ENCODE peak calls at places on chromosomes 13 and 19, in eight cellular contexts. One of them, this sample, is unnamed.
A peak's percentile ranks its signal among the peaks of the same experiment; 100 is the strongest.

GRCh38 chr13:94139393-94139995 is 340.0 kb downstream of the DCT start:
- DNase-seq in activated CD8-positive, alpha-beta T cell treated with anti-CD3 and anti-CD28 coated beads for 36 hours: no peak
- DNase-seq in fibroblast of mammary gland: no peak
- DNase-seq in OCI-LY7: no peak
- DNase-seq in uterus: no peak
- DNase-seq in upper lobe of right lung: no peak
- DNase-seq in breast epithelium: no peak
- DNase-seq in body of pancreas: no peak
- DNase-seq in this sample: peak; percentile 8

GRCh38 chr13:104057851-104058250 is 991.6 kb upstream of the SLC10A2 start:
- DNase-seq in activated CD8-positive, alpha-beta T cell treated with anti-CD3 and anti-CD28 coated beads for 36 hours: no peak
- DNase-seq in fibroblast of mammary gland: no peak
- DNase-seq in OCI-LY7: no peak
- DNase-seq in uterus: no peak
- DNase-seq in upper lobe of right lung: no peak
- DNase-seq in breast epithelium: no peak
- DNase-seq in body of pancreas: no peak
- DNase-seq in this sample: no peak

GRCh38 chr19:53824134-53824611 is at the start of gene NLRP12:
- DNase-seq in activated CD8-positive, alpha-beta T cell treated with anti-CD3 and anti-CD28 coated beads for 36 hours: peak; percentile 18
- DNase-seq in fibroblast of mammary gland: no peak
- DNase-seq in OCI-LY7: no peak
- DNase-seq in uterus: no peak
- DNase-seq in upper lobe of right lung: peak; percentile 68
- DNase-seq in breast epithelium: no peak
- DNase-seq in body of pancreas: no peak
- DNase-seq in this sample: no peak

GRCh38 chr13:35600137-35600536 is 123.6 kb upstream of the MAB21L1 start:
- DNase-seq in activated CD8-positive, alpha-beta T cell treated with anti-CD3 and anti-CD28 coated beads for 36 hours: no peak
- DNase-seq in fibroblast of mammary gland: no peak
- DNase-seq in OCI-LY7: no peak
- DNase-seq in uterus: no peak
- DNase-seq in upper lobe of right lung: no peak
- DNase-seq in breast epithelium: no peak
- DNase-seq in body of pancreas: no peak
- DNase-seq in this sample: no peak

GRCh38 chr13:24178847-24179845 is 18.6 kb downstream of the SPATA13 start:
- DNase-seq in activated CD8-positive, alpha-beta T cell treated with anti-CD3 and anti-CD28 coated beads for 36 hours: peak; percentile 15
- DNase-seq in fibroblast of mammary gland: peak; percentile 76
- DNase-seq in OCI-LY7: no peak
- DNase-seq in uterus: no peak
- DNase-seq in upper lobe of right lung: no peak
- DNase-seq in breast epithelium: no peak
- DNase-seq in body of pancreas: no peak
- DNase-seq in this sample: no peak

GRCh38 chr13:30192320-30193093 is 114.8 kb downstream of the KATNAL1 start:
- DNase-seq in activated CD8-positive, alpha-beta T cell treated with anti-CD3 and anti-CD28 coated beads for 36 hours: no peak
- DNase-seq in fibroblast of mammary gland: no peak
- DNase-seq in OCI-LY7: no peak
- DNase-seq in uterus: no peak
- DNase-seq in upper lobe of right lung: no peak
- DNase-seq in breast epithelium: no peak
- DNase-seq in body of pancreas: no peak
- DNase-seq in this sample: no peak

GRCh38 chr19:35344511-35345031 is 3.1 kb upstream of the FFAR1 start:
- DNase-seq in activated CD8-positive, alpha-beta T cell treated with anti-CD3 and anti-CD28 coated beads for 36 hours: no peak
- DNase-seq in fibroblast of mammary gland: no peak
- DNase-seq in OCI-LY7: no peak
- DNase-seq in uterus: no peak
- DNase-seq in upper lobe of right lung: peak; percentile 46
- DNase-seq in breast epithelium: peak; percentile 24
- DNase-seq in body of pancreas: peak; percentile 6
- DNase-seq in this sample: no peak

GRCh38 chr13:44710576-44710975 is 134.4 kb upstream of the TSC22D1 start:
- DNase-seq in activated CD8-positive, alpha-beta T cell treated with anti-CD3 and anti-CD28 coated beads for 36 hours: peak; percentile 58
- DNase-seq in fibroblast of mammary gland: peak; percentile 93
- DNase-seq in OCI-LY7: no peak
- DNase-seq in uterus: no peak
- DNase-seq in upper lobe of right lung: no peak
- DNase-seq in breast epithelium: no peak
- DNase-seq in body of pancreas: no peak
- DNase-seq in this sample: peak; percentile 83

GRCh38 chr13:27465611-27466010 is 15.2 kb upstream of the MTIF3 start:
- DNase-seq in activated CD8-positive, alpha-beta T cell treated with anti-CD3 and anti-CD28 coated beads for 36 hours: no peak
- DNase-seq in fibroblast of mammary gland: no peak
- DNase-seq in OCI-LY7: no peak
- DNase-seq in uterus: no peak
- DNase-seq in upper lobe of right lung: no peak
- DNase-seq in breast epithelium: no peak
- DNase-seq in body of pancreas: no peak
- DNase-seq in this sample: no peak

GRCh38 chr19:5083547-5083965 is 114.6 kb downstream of the KDM4B start:
- DNase-seq in activated CD8-positive, alpha-beta T cell treated with anti-CD3 and anti-CD28 coated beads for 36 hours: no peak
- DNase-seq in fibroblast of mammary gland: peak; percentile 49
- DNase-seq in OCI-LY7: no peak
- DNase-seq in uterus: no peak
- DNase-seq in upper lobe of right lung: no peak
- DNase-seq in breast epithelium: no peak
- DNase-seq in body of pancreas: no peak
- DNase-seq in this sample: no peak

DNA sequence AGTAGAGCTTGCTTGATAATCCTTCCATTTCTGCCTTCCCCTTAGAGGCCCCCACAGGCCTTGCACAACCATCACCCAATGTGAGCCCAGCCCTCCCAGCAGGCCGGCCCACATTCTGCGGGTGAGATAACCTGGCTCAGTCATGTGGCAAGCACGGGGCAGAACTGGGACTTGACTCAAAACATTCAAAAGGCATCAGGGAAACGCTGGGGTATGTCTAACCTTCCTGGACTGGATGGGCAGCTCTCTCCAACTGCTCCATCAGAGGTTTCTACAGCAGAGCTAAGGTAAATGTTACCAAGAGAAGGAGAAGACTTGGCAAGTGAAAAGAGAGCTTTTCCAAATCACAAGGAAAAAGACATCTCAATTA is 24.8 kb downstream of the EPS15L1 start:
- DNase-seq in activated CD8-positive, alpha-beta T cell treated with anti-CD3 and anti-CD28 coated beads for 36 hours: peak; percentile 77
- DNase-seq in fibroblast of mammary gland: peak; percentile 78
- DNase-seq in OCI-LY7: peak; percentile 81
- DNase-seq in uterus: peak; percentile 76
- DNase-seq in upper lobe of right lung: peak; percentile 90
- DNase-seq in breast epithelium: no peak
- DNase-seq in body of pancreas: peak; percentile 61
- DNase-seq in this sample: peak; percentile 70
- TF ChIP-seq CTCF in activated CD8-positive, alpha-beta T cell treated with anti-CD3 and anti-CD28 coated beads for 36 hours: no peak
- TF ChIP-seq CTCF in fibroblast of mammary gland: no peak
- TF ChIP-seq CTCF in OCI-LY7: no peak
- TF ChIP-seq CTCF in uterus: no peak
- TF ChIP-seq CTCF in upper lobe of right lung: no peak
- TF ChIP-seq CTCF in breast epithelium: no peak
- TF ChIP-seq CTCF in body of pancreas: no peak
- TF ChIP-seq CTCF in this sample: no peak

GRCh38 chr19:19517235-19517619 is 1.2 kb downstream of the NDUFA13 start:
- DNase-seq in activated CD8-positive, alpha-beta T cell treated with anti-CD3 and anti-CD28 coated beads for 36 hours: no peak
- DNase-seq in fibroblast of mammary gland: no peak
- DNase-seq in OCI-LY7: no peak
- DNase-seq in uterus: no peak
- DNase-seq in upper lobe of right lung: no peak
- DNase-seq in breast epithelium: no peak
- DNase-seq in body of pancreas: no peak
- DNase-seq in this sample: no peak

GRCh38 chr19:19514881-19515763 is at the start of gene TSSK6:
- DNase-seq in activated CD8-positive, alpha-beta T cell treated with anti-CD3 and anti-CD28 coated beads for 36 hours: no peak
- DNase-seq in fibroblast of mammary gland: peak; percentile 42
- DNase-seq in OCI-LY7: no peak
- DNase-seq in uterus: no peak
- DNase-seq in upper lobe of right lung: no peak
- DNase-seq in breast epithelium: no peak
- DNase-seq in body of pancreas: no peak
- DNase-seq in this sample: no peak

GRCh38 chr19:19513671-19514070 is 1.7 kb downstream of the TSSK6 start:
- DNase-seq in activated CD8-positive, alpha-beta T cell treated with anti-CD3 and anti-CD28 coated beads for 36 hours: no peak
- DNase-seq in fibroblast of mammary gland: no peak
- DNase-seq in OCI-LY7: no peak
- DNase-seq in uterus: no peak
- DNase-seq in upper lobe of right lung: no peak
- DNase-seq in breast epithelium: no peak
- DNase-seq in body of pancreas: no peak
- DNase-seq in this sample: no peak

GRCh38 chr19:19514215-19514633 is 1.1 kb downstream of the TSSK6 start:
- DNase-seq in activated CD8-positive, alpha-beta T cell treated with anti-CD3 and anti-CD28 coated beads for 36 hours: no peak
- DNase-seq in fibroblast of mammary gland: peak; percentile 66
- DNase-seq in OCI-LY7: no peak
- DNase-seq in uterus: no peak
- DNase-seq in upper lobe of right lung: peak; percentile 79
- DNase-seq in breast epithelium: no peak
- DNase-seq in body of pancreas: peak; percentile 50
- DNase-seq in this sample: no peak

DNA sequence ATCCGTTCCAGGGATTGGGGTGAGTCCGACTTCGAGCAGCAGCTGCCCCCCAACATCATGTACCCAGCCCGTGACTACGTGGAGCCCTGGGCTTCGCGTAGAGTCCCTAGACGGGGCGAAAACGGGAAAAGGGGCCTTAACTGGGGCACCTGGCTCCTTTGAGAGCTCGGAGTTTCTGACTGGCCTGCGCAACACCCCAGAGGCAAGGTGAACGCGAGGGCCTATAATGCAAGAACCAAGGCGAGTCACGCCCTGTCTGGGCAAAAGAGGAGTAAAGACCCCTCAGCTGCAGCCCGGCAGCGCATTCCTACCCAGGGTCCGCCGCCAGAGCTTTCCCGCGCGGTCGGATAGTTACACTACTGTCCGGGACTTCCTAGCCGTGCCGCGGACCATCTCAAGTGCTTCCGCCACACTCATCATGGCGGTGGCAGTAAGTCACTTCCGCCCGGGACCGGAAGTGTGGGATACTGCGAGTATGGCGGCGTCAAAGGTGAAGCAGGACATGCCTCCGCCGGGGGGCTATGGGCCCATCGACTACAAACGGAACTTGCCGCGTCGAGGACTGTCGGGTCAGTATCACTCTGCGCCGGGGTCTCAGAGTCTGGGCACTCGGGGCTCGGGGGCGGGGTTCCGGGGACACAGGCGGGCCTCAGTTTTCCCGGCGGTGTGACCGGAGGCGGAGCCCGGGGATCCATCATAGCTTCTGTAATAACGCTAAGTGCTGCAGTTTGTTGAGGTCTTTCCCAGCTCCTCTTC is at the start of gene NDUFA13:
- DNase-seq in activated CD8-positive, alpha-beta T cell treated with anti-CD3 and anti-CD28 coated beads for 36 hours: peak; percentile 96
- DNase-seq in fibroblast of mammary gland: peak; percentile 89
- DNase-seq in OCI-LY7: peak; percentile 95
- DNase-seq in uterus: peak; percentile 91
- DNase-seq in upper lobe of right lung: peak; percentile 94
- DNase-seq in breast epithelium: peak; percentile 95
- DNase-seq in body of pancreas: peak; percentile 93
- DNase-seq in this sample: peak; percentile 72
- TF ChIP-seq CTCF in activated CD8-positive, alpha-beta T cell treated with anti-CD3 and anti-CD28 coated beads for 36 hours: no peak
- TF ChIP-seq CTCF in fibroblast of mammary gland: no peak
- TF ChIP-seq CTCF in OCI-LY7: no peak
- TF ChIP-seq CTCF in uterus: no peak
- TF ChIP-seq CTCF in upper lobe of right lung: no peak
- TF ChIP-seq CTCF in breast epithelium: peak; percentile 14
- TF ChIP-seq CTCF in body of pancreas: no peak
- TF ChIP-seq CTCF in this sample: no peak

DNA sequence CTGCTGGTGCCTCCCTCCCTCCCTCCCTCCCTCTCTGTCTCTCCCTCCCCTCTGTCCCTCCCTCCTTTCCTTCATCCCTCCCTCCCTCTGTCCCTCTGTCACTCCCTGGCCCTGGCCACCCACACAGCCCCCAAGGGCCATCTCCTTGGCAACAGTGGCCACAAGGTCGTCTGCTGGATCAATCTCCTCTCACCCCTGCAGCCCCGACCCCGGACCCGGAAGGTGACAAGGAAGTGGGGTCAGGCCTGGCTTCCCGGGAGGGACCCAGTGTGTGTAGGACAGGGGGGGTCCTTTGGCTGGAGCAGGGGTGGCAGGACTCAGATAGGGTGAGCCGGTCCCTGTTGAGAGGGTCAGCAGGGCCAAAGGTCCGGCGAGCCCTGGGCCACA is 21.9 kb upstream of the TCF3 start:
- DNase-seq in activated CD8-positive, alpha-beta T cell treated with anti-CD3 and anti-CD28 coated beads for 36 hours: no peak
- DNase-seq in fibroblast of mammary gland: no peak
- DNase-seq in OCI-LY7: no peak
- DNase-seq in uterus: no peak
- DNase-seq in upper lobe of right lung: no peak
- DNase-seq in breast epithelium: no peak
- DNase-seq in body of pancreas: no peak
- DNase-seq in this sample: no peak
- TF ChIP-seq CTCF in activated CD8-positive, alpha-beta T cell treated with anti-CD3 and anti-CD28 coated beads for 36 hours: no peak
- TF ChIP-seq CTCF in fibroblast of mammary gland: no peak
- TF ChIP-seq CTCF in OCI-LY7: no peak
- TF ChIP-seq CTCF in uterus: no peak
- TF ChIP-seq CTCF in upper lobe of right lung: no peak
- TF ChIP-seq CTCF in breast epithelium: no peak
- TF ChIP-seq CTCF in body of pancreas: no peak
- TF ChIP-seq CTCF in this sample: no peak

GRCh38 chr13:97573011-97573410 is 139.0 kb downstream of the RAP2A start:
- DNase-seq in activated CD8-positive, alpha-beta T cell treated with anti-CD3 and anti-CD28 coated beads for 36 hours: no peak
- DNase-seq in fibroblast of mammary gland: peak; percentile 45
- DNase-seq in OCI-LY7: no peak
- DNase-seq in uterus: no peak
- DNase-seq in upper lobe of right lung: no peak
- DNase-seq in breast epithelium: no peak
- DNase-seq in body of pancreas: no peak
- DNase-seq in this sample: no peak

GRCh38 chr13:97577026-97577425 is 143.1 kb downstream of the RAP2A start:
- DNase-seq in activated CD8-positive, alpha-beta T cell treated with anti-CD3 and anti-CD28 coated beads for 36 hours: no peak
- DNase-seq in fibroblast of mammary gland: no peak
- DNase-seq in OCI-LY7: no peak
- DNase-seq in uterus: no peak
- DNase-seq in upper lobe of right lung: no peak
- DNase-seq in breast epithelium: no peak
- DNase-seq in body of pancreas: no peak
- DNase-seq in this sample: no peak

GRCh38 chr13:97574926-97575325 is 141.0 kb downstream of the RAP2A start:
- DNase-seq in activated CD8-positive, alpha-beta T cell treated with anti-CD3 and anti-CD28 coated beads for 36 hours: peak; percentile 19
- DNase-seq in fibroblast of mammary gland: peak; percentile 51
- DNase-seq in OCI-LY7: peak; percentile 1
- DNase-seq in uterus: no peak
- DNase-seq in upper lobe of right lung: no peak
- DNase-seq in breast epithelium: no peak
- DNase-seq in body of pancreas: no peak
- DNase-seq in this sample: peak; percentile 23
- TF ChIP-seq CTCF in activated CD8-positive, alpha-beta T cell treated with anti-CD3 and anti-CD28 coated beads for 36 hours: no peak
- TF ChIP-seq CTCF in fibroblast of mammary gland: peak; percentile 60
- TF ChIP-seq CTCF in OCI-LY7: peak; percentile 18
- TF ChIP-seq CTCF in uterus: peak; percentile 20
- TF ChIP-seq CTCF in upper lobe of right lung: peak; percentile 41
- TF ChIP-seq CTCF in breast epithelium: no peak
- TF ChIP-seq CTCF in body of pancreas: peak; percentile 15
- TF ChIP-seq CTCF in this sample: peak; percentile 73

This sample was measured in AG04450.